ENCODE peak calls at places on chromosomes 7 and 10, in five cellular contexts. C is CD8-positive, alpha-beta T cell; Z is GM03348; D is effector memory CD8-positive, alpha-beta T cell; U is A549. I is an unnamed sample.

GRCh38 chr7:32477649-32477980 is 12.6 kb downstream of the LSM5 start:
- DNase-seq in C (no peak), Z (no peak), D (no peak), U (no peak), I (no peak)

GRCh38 chr10:122267849-122268737 is 3.0 kb upstream of the BTBD16 start:
- DNase-seq in C (peak; percentile 53), Z (peak; percentile 89), D (peak; percentile 45), U (peak; percentile 61), I (peak; percentile 6)

GRCh38 chr10:46217749-46218453 is 68.9 kb upstream of the ANTXRL start:
- DNase-seq in C (no peak), Z (peak; percentile 2), D (no peak), U (no peak), I (no peak)

GRCh38 chr10:239109-239508 is 103.9 kb downstream of the ZMYND11 start:
- DNase-seq in C (no peak), Z (no peak), D (no peak), U (peak; percentile 18), I (no peak)

GRCh38 chr7:142767451-142767850 is 3.3 kb upstream of the PRSS2 start:
- DNase-seq in C (no peak), Z (no peak), D (no peak), U (no peak), I (no peak)

GRCh38 chr7:75870557-75870956 is 8.3 kb upstream of the RHBDD2 start:
- DNase-seq in C (no peak), Z (no peak), D (no peak), U (no peak), I (no peak)

GRCh38 chr10:132304756-132305509 is 2.8 kb downstream of the STK32C start:
- DNase-seq in C (no peak), Z (no peak), D (no peak), U (no peak), I (no peak)

GRCh38 chr10:113539789-113540188 is 13.1 kb upstream of the HABP2 start:
- DNase-seq in C (no peak), Z (peak; percentile 90), D (no peak), U (no peak), I (no peak)

GRCh38 chr7:142519077-142519789 is 230.0 kb upstream of the PRSS1 start:
- DNase-seq in C (no peak), Z (no peak), D (no peak), U (no peak), I (no peak)

GRCh38 chr7:157160433-157160832 is 21.7 kb downstream of the UBE3C start:
- DNase-seq in C (no peak), Z (no peak), D (no peak), U (no peak), I (no peak)

GRCh38 chr10:118850418-118851061 is 95.8 kb upstream of the CACUL1 start:
- DNase-seq in C (peak; percentile 67), Z (peak; percentile 56), D (peak; percentile 44), U (peak; percentile 74), I (peak; percentile 24)

GRCh38 chr7:105611856-105612775 is 30.8 kb upstream of the EFCAB10 start:
- DNase-seq in C (no peak), Z (no peak), D (no peak), U (no peak), I (no peak)

GRCh38 chr10:96038476-96039387 is 4.7 kb upstream of the CCNJ start:
- DNase-seq in C (no peak), Z (no peak), D (no peak), U (no peak), I (no peak)

GRCh38 chr10:9814285-9814866 is 1203.3 kb upstream of the CELF2 start:
- DNase-seq in C (no peak), Z (peak; percentile 28), D (no peak), U (no peak), I (no peak)

GRCh38 chr10:52956861-52957260 is 184.3 kb upstream of the MBL2 start:
- DNase-seq in C (no peak), Z (no peak), D (no peak), U (no peak), I (no peak)

GRCh38 chr7:90621892-90622182 is 25.7 kb downstream of the CDK14 start:
- DNase-seq in C (no peak), Z (no peak), D (no peak), U (no peak), I (no peak)

GRCh38 chr10:30013684-30014246 is 45.6 kb downstream of the JCAD start:
- DNase-seq in C (no peak), Z (no peak), D (no peak), U (no peak), I (no peak)

GRCh38 chr7:150357277-150357676 is 11.3 kb upstream of the REPIN1 start:
- DNase-seq in C (peak; percentile 81), Z (no peak), D (peak; percentile 59), U (no peak), I (peak; percentile 53)

GRCh38 chr10:97854735-97855134 is 5.1 kb downstream of the GOLGA7B start:
- DNase-seq in C (no peak), Z (no peak), D (no peak), U (no peak), I (no peak)

GRCh38 chr10:131908151-131908550 is 7.3 kb downstream of the PPP2R2D start:
- DNase-seq in C (no peak), Z (no peak), D (no peak), U (no peak), I (no peak)

GRCh38 chr10:83991986-83992753 is 147.1 kb upstream of the GHITM start:
- DNase-seq in C (no peak), Z (no peak), D (no peak), U (peak; percentile 36), I (no peak)

GRCh38 chr10:77505431-77506334 is 131.9 kb downstream of the KCNMA1 start:
- DNase-seq in C (no peak), Z (peak; percentile 82), D (no peak), U (peak; percentile 44), I (no peak)

GRCh38 chr7:155527664-155528063 is 18.7 kb downstream of the CNPY1 start:
- DNase-seq in C (no peak), Z (no peak), D (no peak), U (no peak), I (no peak)

GRCh38 chr10:120505866-120506265 is 48.8 kb downstream of the PLPP4 start:
- DNase-seq in C (no peak), Z (peak; percentile 58), D (no peak), U (no peak), I (no peak)

GRCh38 chr7:138002828-138003189 is 923 bp upstream of the CREB3L2 start:
- DNase-seq in C (no peak), Z (no peak), D (no peak), U (no peak), I (no peak)

GRCh38 chr10:33801705-33802104 is 467.2 kb upstream of the NRP1 start:
- DNase-seq in C (no peak), Z (no peak), D (no peak), U (peak; percentile 81), I (no peak)

GRCh38 chr10:99393036-99393435 is 37.4 kb downstream of the GOT1 start:
- DNase-seq in C (no peak), Z (no peak), D (no peak), U (no peak), I (no peak)

GRCh38 chr10:62464308-62464707 is 90.1 kb downstream of the ZNF365 start:
- DNase-seq in C (no peak), Z (peak; percentile 41), D (no peak), U (no peak), I (no peak)

GRCh38 chr7:44398506-44398905 is 73.1 kb upstream of the CAMK2B start:
- DNase-seq in C (no peak), Z (no peak), D (no peak), U (no peak), I (no peak)

GRCh38 chr10:49500420-49500819 is 38.5 kb downstream of the ERCC6 start:
- DNase-seq in C (no peak), Z (no peak), D (no peak), U (no peak), I (no peak)

GRCh38 chr7:16982640-16983103 is 100.9 kb upstream of the AGR3 start:
- DNase-seq in C (peak; percentile 20), Z (peak; percentile 34), D (peak; percentile 4), U (peak; percentile 60), I (peak; percentile 2)

GRCh38 chr10:8489823-8490222 is 435.3 kb downstream of the GATA3 start:
- DNase-seq in C (no peak), Z (no peak), D (no peak), U (no peak), I (no peak)

GRCh38 chr7:36280840-36281812 is 108.5 kb upstream of the ANLN start:
- DNase-seq in C (no peak), Z (peak; percentile 90), D (no peak), U (peak; percentile 76), I (no peak)

GRCh38 chr7:105024734-105025133 is 10.7 kb downstream of the KMT2E start:
- DNase-seq in C (no peak), Z (no peak), D (no peak), U (no peak), I (no peak)